ENCODE peak calls at places on chromosomes 11 and 22, in six cellular contexts. One of them, this sample, is unnamed.

GRCh38 chr11:94175545-94175944 is 46.9 kb downstream of the PANX1 start:
- DNase-seq in lower leg skin: no peak
- DNase-seq in pulmonary artery endothelial cell: no peak
- DNase-seq in kidney: no peak
- DNase-seq in BE2C: no peak
- DNase-seq in NCI-H446 treated with DMSO at 0.1 percent for 48 hours: no peak
- DNase-seq in this sample: no peak

GRCh38 chr11:69536406-69536805 is 54.9 kb downstream of the LINC01488 start:
- DNase-seq in lower leg skin: no peak
- DNase-seq in pulmonary artery endothelial cell: no peak
- DNase-seq in kidney: peak
- DNase-seq in BE2C: no peak
- DNase-seq in NCI-H446 treated with DMSO at 0.1 percent for 48 hours: no peak
- DNase-seq in this sample: no peak

GRCh38 chr11:86990520-86990919 is 35.3 kb upstream of the FZD4 start:
- DNase-seq in lower leg skin: no peak
- DNase-seq in pulmonary artery endothelial cell: no peak
- DNase-seq in kidney: no peak
- DNase-seq in BE2C: no peak
- DNase-seq in NCI-H446 treated with DMSO at 0.1 percent for 48 hours: no peak
- DNase-seq in this sample: no peak

GRCh38 chr11:59754494-59754858 is 700 bp upstream of the STX3 start:
- DNase-seq in lower leg skin: no peak
- DNase-seq in pulmonary artery endothelial cell: no peak
- DNase-seq in kidney: no peak
- DNase-seq in BE2C: no peak
- DNase-seq in NCI-H446 treated with DMSO at 0.1 percent for 48 hours: no peak
- DNase-seq in this sample: no peak

GRCh38 chr22:27796829-27797792 is 4.4 kb downstream of the MN1 start:
- DNase-seq in lower leg skin: no peak
- DNase-seq in pulmonary artery endothelial cell: no peak
- DNase-seq in kidney: peak
- DNase-seq in BE2C: no peak
- DNase-seq in NCI-H446 treated with DMSO at 0.1 percent for 48 hours: no peak
- DNase-seq in this sample: no peak

GRCh38 chr11:108345767-108346166 is 121.6 kb downstream of the C11orf65 start:
- DNase-seq in lower leg skin: no peak
- DNase-seq in pulmonary artery endothelial cell: no peak
- DNase-seq in kidney: no peak
- DNase-seq in BE2C: no peak
- DNase-seq in NCI-H446 treated with DMSO at 0.1 percent for 48 hours: peak
- DNase-seq in this sample: no peak

GRCh38 chr22:37419916-37420655 is 7.2 kb downstream of the ELFN2 start:
- DNase-seq in lower leg skin: no peak
- DNase-seq in pulmonary artery endothelial cell: no peak
- DNase-seq in kidney: peak
- DNase-seq in BE2C: no peak
- DNase-seq in NCI-H446 treated with DMSO at 0.1 percent for 48 hours: no peak
- DNase-seq in this sample: no peak

GRCh38 chr11:18383388-18384156 is 10.8 kb upstream of the LDHA start:
- DNase-seq in lower leg skin: peak
- DNase-seq in pulmonary artery endothelial cell: peak
- DNase-seq in kidney: peak
- DNase-seq in BE2C: peak
- DNase-seq in NCI-H446 treated with DMSO at 0.1 percent for 48 hours: peak
- DNase-seq in this sample: peak

GRCh38 chr11:11979487-11980117 is 28.8 kb downstream of the DKK3 start:
- DNase-seq in lower leg skin: peak
- DNase-seq in pulmonary artery endothelial cell: no peak
- DNase-seq in kidney: no peak
- DNase-seq in BE2C: peak
- DNase-seq in NCI-H446 treated with DMSO at 0.1 percent for 48 hours: no peak
- DNase-seq in this sample: no peak

GRCh38 chr11:114914231-114915005 is 236.1 kb downstream of the NXPE2 start:
- DNase-seq in lower leg skin: no peak
- DNase-seq in pulmonary artery endothelial cell: no peak
- DNase-seq in kidney: no peak
- DNase-seq in BE2C: peak
- DNase-seq in NCI-H446 treated with DMSO at 0.1 percent for 48 hours: no peak
- DNase-seq in this sample: no peak

GRCh38 chr11:12212821-12213185 is 102.4 kb downstream of the MICAL2 start:
- DNase-seq in lower leg skin: no peak
- DNase-seq in pulmonary artery endothelial cell: no peak
- DNase-seq in kidney: no peak
- DNase-seq in BE2C: no peak
- DNase-seq in NCI-H446 treated with DMSO at 0.1 percent for 48 hours: no peak
- DNase-seq in this sample: no peak

GRCh38 chr11:32113637-32114203 is 22.8 kb downstream of the RCN1 start:
- DNase-seq in lower leg skin: no peak
- DNase-seq in pulmonary artery endothelial cell: no peak
- DNase-seq in kidney: no peak
- DNase-seq in BE2C: no peak
- DNase-seq in NCI-H446 treated with DMSO at 0.1 percent for 48 hours: no peak
- DNase-seq in this sample: no peak

GRCh38 chr11:43952401-43953342 is 10.2 kb downstream of the C11orf96 start:
- DNase-seq in lower leg skin: peak
- DNase-seq in pulmonary artery endothelial cell: no peak
- DNase-seq in kidney: no peak
- DNase-seq in BE2C: peak
- DNase-seq in NCI-H446 treated with DMSO at 0.1 percent for 48 hours: no peak
- DNase-seq in this sample: no peak

GRCh38 chr22:49211176-49211575 is 616.5 kb downstream of the BRD1 start:
- DNase-seq in lower leg skin: peak
- DNase-seq in pulmonary artery endothelial cell: no peak
- DNase-seq in kidney: peak
- DNase-seq in BE2C: no peak
- DNase-seq in NCI-H446 treated with DMSO at 0.1 percent for 48 hours: no peak
- DNase-seq in this sample: no peak

GRCh38 chr22:40276877-40277823 is 69.2 kb upstream of the ADSL start:
- DNase-seq in lower leg skin: no peak
- DNase-seq in pulmonary artery endothelial cell: peak
- DNase-seq in kidney: no peak
- DNase-seq in BE2C: no peak
- DNase-seq in NCI-H446 treated with DMSO at 0.1 percent for 48 hours: no peak
- DNase-seq in this sample: no peak

GRCh38 chr11:110531056-110531756 is 101.5 kb downstream of the FDX1 start:
- DNase-seq in lower leg skin: no peak
- DNase-seq in pulmonary artery endothelial cell: no peak
- DNase-seq in kidney: no peak
- DNase-seq in BE2C: no peak
- DNase-seq in NCI-H446 treated with DMSO at 0.1 percent for 48 hours: no peak
- DNase-seq in this sample: no peak

GRCh38 chr22:21015051-21016006 is at the start of gene P2RX6:
- DNase-seq in lower leg skin: no peak
- DNase-seq in pulmonary artery endothelial cell: no peak
- DNase-seq in kidney: peak
- DNase-seq in BE2C: no peak
- DNase-seq in NCI-H446 treated with DMSO at 0.1 percent for 48 hours: peak
- DNase-seq in this sample: no peak

GRCh38 chr22:28978158-28978557 is 83.5 kb downstream of the C22orf31 start:
- DNase-seq in lower leg skin: peak
- DNase-seq in pulmonary artery endothelial cell: no peak
- DNase-seq in kidney: no peak
- DNase-seq in BE2C: no peak
- DNase-seq in NCI-H446 treated with DMSO at 0.1 percent for 48 hours: no peak
- DNase-seq in this sample: no peak

GRCh38 chr11:62553839-62554361 is 7.3 kb upstream of the AHNAK start:
- DNase-seq in lower leg skin: no peak
- DNase-seq in pulmonary artery endothelial cell: no peak
- DNase-seq in kidney: no peak
- DNase-seq in BE2C: no peak
- DNase-seq in NCI-H446 treated with DMSO at 0.1 percent for 48 hours: no peak
- DNase-seq in this sample: no peak

GRCh38 chr22:46390652-46391301 is 55.3 kb downstream of the TRMU start:
- DNase-seq in lower leg skin: no peak
- DNase-seq in pulmonary artery endothelial cell: peak
- DNase-seq in kidney: peak
- DNase-seq in BE2C: peak
- DNase-seq in NCI-H446 treated with DMSO at 0.1 percent for 48 hours: no peak
- DNase-seq in this sample: no peak

GRCh38 chr11:125085301-125086081 is 22.4 kb downstream of the SLC37A2 start:
- DNase-seq in lower leg skin: peak
- DNase-seq in pulmonary artery endothelial cell: no peak
- DNase-seq in kidney: no peak
- DNase-seq in BE2C: no peak
- DNase-seq in NCI-H446 treated with DMSO at 0.1 percent for 48 hours: no peak
- DNase-seq in this sample: no peak

GRCh38 chr11:1751999-1752906 is 1.9 kb upstream of the IFITM10 start:
- DNase-seq in lower leg skin: no peak
- DNase-seq in pulmonary artery endothelial cell: no peak
- DNase-seq in kidney: no peak
- DNase-seq in BE2C: peak
- DNase-seq in NCI-H446 treated with DMSO at 0.1 percent for 48 hours: no peak
- DNase-seq in this sample: no peak

GRCh38 chr11:15484398-15484797 is 369.7 kb downstream of the INSC start:
- DNase-seq in lower leg skin: no peak
- DNase-seq in pulmonary artery endothelial cell: no peak
- DNase-seq in kidney: no peak
- DNase-seq in BE2C: no peak
- DNase-seq in NCI-H446 treated with DMSO at 0.1 percent for 48 hours: no peak
- DNase-seq in this sample: no peak

GRCh38 chr11:111957663-111958415 is 20.7 kb downstream of the DIXDC1 start:
- DNase-seq in lower leg skin: no peak
- DNase-seq in pulmonary artery endothelial cell: no peak
- DNase-seq in kidney: peak
- DNase-seq in BE2C: peak
- DNase-seq in NCI-H446 treated with DMSO at 0.1 percent for 48 hours: peak
- DNase-seq in this sample: no peak

GRCh38 chr11:9858822-9859221 is 194.9 kb downstream of the SWAP70 start:
- DNase-seq in lower leg skin: no peak
- DNase-seq in pulmonary artery endothelial cell: no peak
- DNase-seq in kidney: no peak
- DNase-seq in BE2C: no peak
- DNase-seq in NCI-H446 treated with DMSO at 0.1 percent for 48 hours: no peak
- DNase-seq in this sample: no peak

GRCh38 chr11:111119751-111120150 is 125.8 kb upstream of the POU2AF2 start:
- DNase-seq in lower leg skin: no peak
- DNase-seq in pulmonary artery endothelial cell: no peak
- DNase-seq in kidney: no peak
- DNase-seq in BE2C: no peak
- DNase-seq in NCI-H446 treated with DMSO at 0.1 percent for 48 hours: no peak
- DNase-seq in this sample: no peak

GRCh38 chr22:46078241-46079092 is 71.9 kb upstream of the PPARA start:
- DNase-seq in lower leg skin: peak
- DNase-seq in pulmonary artery endothelial cell: no peak
- DNase-seq in kidney: peak
- DNase-seq in BE2C: peak
- DNase-seq in NCI-H446 treated with DMSO at 0.1 percent for 48 hours: no peak
- DNase-seq in this sample: peak

GRCh38 chr11:104918113-104918824 is 20.0 kb upstream of the CASP12 start:
- DNase-seq in lower leg skin: no peak
- DNase-seq in pulmonary artery endothelial cell: peak
- DNase-seq in kidney: no peak
- DNase-seq in BE2C: no peak
- DNase-seq in NCI-H446 treated with DMSO at 0.1 percent for 48 hours: no peak
- DNase-seq in this sample: no peak